ENCODE peak calls at places on chromosome 13, in ten cellular contexts. I, O, T, N, Q, P, H, M, A and U are unnamed samples.

GRCh38 chr13:107375701-107376350 is 807.9 kb upstream of the ARGLU1 start:
- DNase-seq in A (no peak), N (no peak), M (no peak), O (no peak), H (no peak), Q (no peak), P (no peak), T (no peak), I (no peak), U (no peak)

GRCh38 chr13:114118086-114118762 is 14.2 kb downstream of the RASA3 start:
- DNase-seq in T (peak; percentile 56), Q (peak; percentile 62), N (no peak), A (no peak), H (no peak), I (no peak), M (no peak), P (no peak), O (peak; percentile 10), U (no peak)

GRCh38 chr13:48144413-48145035 is 49.6 kb upstream of the MED4 start:
- DNase-seq in T (no peak), H (peak; percentile 45), I (peak; percentile 30), A (no peak), N (peak; percentile 19), O (no peak), P (no peak), Q (no peak), M (no peak), U (no peak)

GRCh38 chr13:112888238-112889111 is 80.5 kb upstream of the MCF2L start:
- DNase-seq in H (no peak), I (no peak), O (no peak), Q (no peak), M (no peak), N (no peak), T (no peak), P (no peak), A (no peak), U (no peak)

GRCh38 chr13:64551755-64552154 is 2678.4 kb downstream of the PCDH9 start:
- DNase-seq in I (no peak), O (no peak), M (no peak), A (no peak), H (peak; percentile 62), T (peak; percentile 62), N (no peak), Q (no peak), P (no peak), U (no peak)

GRCh38 chr13:32075150-32075851 is 43.7 kb downstream of the FRY start:
- DNase-seq in M (no peak), Q (peak; percentile 80), O (no peak), P (no peak), A (no peak), N (no peak), I (no peak), T (no peak), H (no peak), U (no peak)

GRCh38 chr13:95874286-95874685 is 178.9 kb downstream of the UGGT2 start:
- DNase-seq in H (peak; percentile 0), A (no peak), O (no peak), T (no peak), I (no peak), N (no peak), Q (no peak), P (no peak), M (no peak), U (no peak)

GRCh38 chr13:28792992-28793391 is 27.1 kb upstream of the MTUS2 start:
- DNase-seq in N (no peak), Q (no peak), O (no peak), I (no peak), T (no peak), M (no peak), H (peak; percentile 79), A (no peak), P (no peak), U (no peak)

GRCh38 chr13:26052136-26052736 is 420 bp upstream of the SHISA2 start:
- DNase-seq in A (no peak), I (no peak), T (no peak), N (no peak), H (no peak), Q (no peak), M (no peak), P (peak; percentile 55), O (no peak), U (no peak)

GRCh38 chr13:26051231-26052135 is at the start of gene SHISA2:
- DNase-seq in Q (no peak), M (peak; percentile 39), N (no peak), T (peak; percentile 14), I (peak; percentile 59), H (peak; percentile 31), O (no peak), P (peak; percentile 37), A (no peak), U (no peak)

GRCh38 chr13:26048745-26049144 is 3.1 kb downstream of the SHISA2 start:
- DNase-seq in I (no peak), M (no peak), O (no peak), P (no peak), N (no peak), T (no peak), A (no peak), H (no peak), Q (no peak), U (no peak)

GRCh38 chr13:26050568-26051230 is 1.1 kb downstream of the SHISA2 start:
- DNase-seq in I (peak; percentile 23), O (no peak), P (peak; percentile 49), A (no peak), N (peak; percentile 20), H (no peak), Q (no peak), M (no peak), T (peak; percentile 2), U (no peak)

DNA sequence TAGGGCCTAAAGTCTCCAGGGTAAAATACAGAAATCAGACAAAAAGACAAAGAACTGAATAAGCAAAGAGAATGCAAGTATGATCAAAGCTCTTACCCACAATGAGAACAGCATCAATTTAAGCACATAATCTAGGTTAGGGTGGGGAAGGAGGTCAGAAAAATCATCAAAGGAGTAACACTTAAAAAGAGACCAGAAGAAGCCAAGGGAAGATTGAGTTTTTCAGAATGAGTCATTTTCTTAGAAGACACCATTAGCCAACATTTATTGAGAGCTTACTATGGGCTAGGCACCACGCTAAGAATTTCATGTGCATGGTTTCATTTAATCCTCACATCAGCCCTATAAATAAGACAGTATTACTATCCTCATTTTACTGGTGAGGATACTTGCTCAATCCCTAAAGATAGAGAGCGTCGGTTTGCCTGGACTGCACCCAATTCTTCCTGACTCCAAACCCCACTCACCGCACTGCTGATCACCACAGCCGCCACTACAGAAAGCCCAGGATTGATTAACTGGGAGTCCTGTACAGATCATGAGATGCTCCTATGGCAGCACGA is 1.7 kb upstream of the SHISA2 start:
- DNase-seq in T (no peak), P (no peak), M (no peak), I (no peak), O (no peak), Q (no peak), N (no peak), A (no peak), H (no peak), U (no peak)
- TF ChIP-seq POLR2A in T (no peak), P (no peak), M (no peak), I (no peak), O (no peak), Q (no peak), N (no peak), A (no peak), H (no peak), U (no peak)

GRCh38 chr13:99495478-99496321 is 5.6 kb upstream of the TM9SF2 start:
- DNase-seq in A (no peak), T (no peak), P (no peak), I (no peak), Q (peak; percentile 6), O (no peak), N (no peak), H (no peak), M (no peak), U (no peak)

GRCh38 chr13:99501135-99501951 is at the start of gene TM9SF2:
- DNase-seq in P (no peak), H (peak; percentile 97), I (peak; percentile 94), N (peak; percentile 94), O (peak; percentile 98), A (peak; percentile 99), M (peak; percentile 77), Q (peak; percentile 92), T (peak; percentile 95), U (peak; percentile 99)

GRCh38 chr13:99496322-99497142 is 4.7 kb upstream of the TM9SF2 start:
- DNase-seq in H (peak; percentile 15), I (peak; percentile 94), O (no peak), P (no peak), T (peak; percentile 84), A (peak; percentile 65), N (peak; percentile 50), Q (peak; percentile 98), M (no peak), U (peak; percentile 80)

GRCh38 chr13:99500839-99501134 is 485 bp upstream of the TM9SF2 start:
- DNase-seq in P (no peak), M (no peak), O (no peak), T (no peak), A (no peak), Q (no peak), I (no peak), N (no peak), H (no peak), U (no peak)

DNA sequence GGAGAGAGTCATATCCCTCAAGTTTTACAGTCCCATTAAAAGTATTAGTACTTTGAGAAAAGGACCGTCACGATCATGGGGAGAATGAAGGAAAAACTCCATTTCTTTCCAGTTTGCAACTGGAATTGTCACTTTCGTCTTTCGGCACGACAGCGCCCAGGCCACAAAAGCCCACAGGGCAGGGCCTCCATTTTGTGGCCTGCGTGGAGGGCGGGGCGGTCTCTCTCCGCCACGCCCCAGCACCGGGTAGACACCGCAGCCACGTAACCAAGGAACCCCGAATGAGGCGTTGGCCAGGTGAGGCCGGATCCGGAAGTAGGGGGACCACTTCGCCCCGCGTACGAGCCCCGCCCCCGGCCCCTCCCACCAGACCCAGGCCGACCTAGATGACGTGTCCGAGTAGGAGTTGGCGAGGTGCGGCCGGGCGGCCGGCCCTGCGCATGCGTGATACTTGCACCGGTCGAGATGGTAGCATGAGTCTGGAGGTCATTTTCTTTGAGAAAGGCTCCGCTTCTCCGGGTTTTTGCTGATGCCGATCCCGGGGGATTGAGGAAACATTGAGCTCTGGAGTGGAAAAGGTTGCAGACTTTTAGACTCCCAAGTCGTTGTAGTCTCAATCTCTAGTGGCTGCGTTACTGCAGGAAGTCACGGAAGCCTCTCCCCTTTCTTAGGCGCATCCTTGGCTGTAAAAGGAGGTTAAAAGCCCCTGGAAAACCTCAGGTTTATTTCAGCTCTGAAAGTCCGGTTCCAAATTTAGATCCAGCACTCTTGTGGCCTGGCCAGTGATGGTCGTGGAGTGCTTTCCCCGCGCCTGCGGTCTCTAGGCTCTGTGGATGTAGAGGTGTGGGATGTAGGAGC is 2.7 kb upstream of the TM9SF2 start:
- DNase-seq in Q (peak; percentile 96), N (peak; percentile 94), H (peak; percentile 95), P (peak; percentile 99), I (peak; percentile 98), T (peak; percentile 98), A (peak; percentile 97), O (peak; percentile 98), M (peak; percentile 82), U (peak; percentile 99)
- TF ChIP-seq POLR2A in Q (peak; percentile 73), N (peak; percentile 9), H (no peak), P (peak; percentile 55), I (no peak), T (peak; percentile 14), A (peak; percentile 58), O (no peak), M (peak; percentile 65), U (no peak)

GRCh38 chr13:80341098-80341701 is at the start of gene SPRY2:
- DNase-seq in N (peak; percentile 95), I (peak; percentile 96), A (peak; percentile 89), T (peak; percentile 92), M (no peak), O (peak; percentile 88), Q (peak; percentile 94), P (no peak), H (peak; percentile 96), U (peak; percentile 98)
- TF ChIP-seq POLR2A in N (peak; percentile 96), I (no peak), A (peak; percentile 90), T (peak; percentile 45), M (no peak), O (peak; percentile 72), Q (peak; percentile 68), P (peak; percentile 88), H (peak; percentile 94), U (peak; percentile 11)

GRCh38 chr13:84418041-84418440 is 535.8 kb upstream of the SLITRK1 start:
- DNase-seq in A (no peak), H (no peak), T (no peak), O (no peak), Q (no peak), M (no peak), N (no peak), P (no peak), I (no peak), U (no peak)
- TF ChIP-seq POLR2A in A (no peak), H (no peak), T (no peak), O (no peak), Q (no peak), M (no peak), N (no peak), P (no peak), I (no peak), U (no peak)